ENCODE peak calls at places on chromosomes 5 and 9, in six cellular contexts. One of them, this sample, is unnamed.

GRCh38 chr9:71677209-71677608 is 91.1 kb downstream of the CEMIP2 start:
- DNase-seq in choroid plexus epithelial cell: no peak
- DNase-seq in fibroblast of pulmonary artery: no peak
- DNase-seq in tibial nerve: no peak
- DNase-seq in AG04449: no peak
- DNase-seq in retinal pigment epithelial cell: no peak
- DNase-seq in this sample: no peak

GRCh38 chr5:107937198-107937597 is 266.5 kb upstream of the EFNA5 start:
- DNase-seq in choroid plexus epithelial cell: no peak
- DNase-seq in fibroblast of pulmonary artery: no peak
- DNase-seq in tibial nerve: no peak
- DNase-seq in AG04449: no peak
- DNase-seq in retinal pigment epithelial cell: peak; percentile 44
- DNase-seq in this sample: no peak

GRCh38 chr5:179733764-179734126 is 1.1 kb downstream of the MAML1 start:
- DNase-seq in choroid plexus epithelial cell: no peak
- DNase-seq in fibroblast of pulmonary artery: no peak
- DNase-seq in tibial nerve: no peak
- DNase-seq in AG04449: no peak
- DNase-seq in retinal pigment epithelial cell: peak; percentile 12
- DNase-seq in this sample: no peak

GRCh38 chr5:130549884-130550552 is 615.0 kb downstream of the HINT1 start:
- DNase-seq in choroid plexus epithelial cell: peak; percentile 85
- DNase-seq in fibroblast of pulmonary artery: peak; percentile 86
- DNase-seq in tibial nerve: no peak
- DNase-seq in AG04449: no peak
- DNase-seq in retinal pigment epithelial cell: no peak
- DNase-seq in this sample: peak; percentile 73

GRCh38 chr9:37209431-37210386 is 89.3 kb downstream of the ZCCHC7 start:
- DNase-seq in choroid plexus epithelial cell: no peak
- DNase-seq in fibroblast of pulmonary artery: no peak
- DNase-seq in tibial nerve: no peak
- DNase-seq in AG04449: no peak
- DNase-seq in retinal pigment epithelial cell: no peak
- DNase-seq in this sample: no peak

GRCh38 chr5:124740055-124740454 is 6.4 kb downstream of the ZNF608 start:
- DNase-seq in choroid plexus epithelial cell: no peak
- DNase-seq in fibroblast of pulmonary artery: no peak
- DNase-seq in tibial nerve: no peak
- DNase-seq in AG04449: no peak
- DNase-seq in retinal pigment epithelial cell: no peak
- DNase-seq in this sample: no peak

GRCh38 chr9:124040186-124040920 is 28.8 kb downstream of the LHX2 start:
- DNase-seq in choroid plexus epithelial cell: peak; percentile 36
- DNase-seq in fibroblast of pulmonary artery: peak; percentile 26
- DNase-seq in tibial nerve: no peak
- DNase-seq in AG04449: peak; percentile 12
- DNase-seq in retinal pigment epithelial cell: no peak
- DNase-seq in this sample: peak; percentile 20

GRCh38 chr5:80116465-80116864 is 81.3 kb downstream of the THBS4 start:
- DNase-seq in choroid plexus epithelial cell: no peak
- DNase-seq in fibroblast of pulmonary artery: no peak
- DNase-seq in tibial nerve: no peak
- DNase-seq in AG04449: no peak
- DNase-seq in retinal pigment epithelial cell: no peak
- DNase-seq in this sample: no peak

GRCh38 chr5:172523146-172523745 is 68.9 kb upstream of the SH3PXD2B start:
- DNase-seq in choroid plexus epithelial cell: no peak
- DNase-seq in fibroblast of pulmonary artery: no peak
- DNase-seq in tibial nerve: no peak
- DNase-seq in AG04449: no peak
- DNase-seq in retinal pigment epithelial cell: no peak
- DNase-seq in this sample: no peak

GRCh38 chr5:53557386-53557785 is 3.1 kb upstream of the NDUFS4 start:
- DNase-seq in choroid plexus epithelial cell: peak; percentile 29
- DNase-seq in fibroblast of pulmonary artery: peak; percentile 45
- DNase-seq in tibial nerve: no peak
- DNase-seq in AG04449: no peak
- DNase-seq in retinal pigment epithelial cell: no peak
- DNase-seq in this sample: no peak

GRCh38 chr5:92916036-92916435 is 665.0 kb downstream of the NR2F1-AS1 start:
- DNase-seq in choroid plexus epithelial cell: peak; percentile 82
- DNase-seq in fibroblast of pulmonary artery: peak; percentile 85
- DNase-seq in tibial nerve: no peak
- DNase-seq in AG04449: no peak
- DNase-seq in retinal pigment epithelial cell: no peak
- DNase-seq in this sample: peak; percentile 72

GRCh38 chr5:105740242-105740641 is 1930.5 kb downstream of the EFNA5 start:
- DNase-seq in choroid plexus epithelial cell: no peak
- DNase-seq in fibroblast of pulmonary artery: no peak
- DNase-seq in tibial nerve: no peak
- DNase-seq in AG04449: no peak
- DNase-seq in retinal pigment epithelial cell: no peak
- DNase-seq in this sample: no peak

GRCh38 chr5:143569722-143570567 is 166.5 kb upstream of the NR3C1 start:
- DNase-seq in choroid plexus epithelial cell: no peak
- DNase-seq in fibroblast of pulmonary artery: no peak
- DNase-seq in tibial nerve: no peak
- DNase-seq in AG04449: no peak
- DNase-seq in retinal pigment epithelial cell: no peak
- DNase-seq in this sample: no peak

GRCh38 chr9:33817327-33818166 is 587 bp downstream of the UBE2R2 start:
- DNase-seq in choroid plexus epithelial cell: peak; percentile 78
- DNase-seq in fibroblast of pulmonary artery: peak; percentile 75
- DNase-seq in tibial nerve: peak; percentile 26
- DNase-seq in AG04449: no peak
- DNase-seq in retinal pigment epithelial cell: no peak
- DNase-seq in this sample: peak; percentile 76

GRCh38 chr9:34125681-34126206 is 754 bp downstream of the DCAF12 start:
- DNase-seq in choroid plexus epithelial cell: peak; percentile 16
- DNase-seq in fibroblast of pulmonary artery: peak; percentile 8
- DNase-seq in tibial nerve: no peak
- DNase-seq in AG04449: no peak
- DNase-seq in retinal pigment epithelial cell: no peak
- DNase-seq in this sample: peak; percentile 20

GRCh38 chr5:77015938-77016569 is 14.2 kb upstream of the AGGF1 start:
- DNase-seq in choroid plexus epithelial cell: peak; percentile 91
- DNase-seq in fibroblast of pulmonary artery: peak; percentile 86
- DNase-seq in tibial nerve: no peak
- DNase-seq in AG04449: peak; percentile 4
- DNase-seq in retinal pigment epithelial cell: peak; percentile 23
- DNase-seq in this sample: peak; percentile 68
- TF ChIP-seq CTCF in choroid plexus epithelial cell: peak; percentile 54
- TF ChIP-seq CTCF in fibroblast of pulmonary artery: peak; percentile 44
- TF ChIP-seq CTCF in tibial nerve: peak; percentile 40
- TF ChIP-seq CTCF in AG04449: no peak
- TF ChIP-seq CTCF in retinal pigment epithelial cell: peak; percentile 54
- TF ChIP-seq CTCF in this sample: peak; percentile 48

GRCh38 chr9:29212590-29213373 is 1639.5 kb upstream of the C9orf72 start:
- DNase-seq in choroid plexus epithelial cell: no peak
- DNase-seq in fibroblast of pulmonary artery: no peak
- DNase-seq in tibial nerve: no peak
- DNase-seq in AG04449: no peak
- DNase-seq in retinal pigment epithelial cell: no peak
- DNase-seq in this sample: peak; percentile 13

GRCh38 chr9:29213374-29214161 is 1640.3 kb upstream of the C9orf72 start:
- DNase-seq in choroid plexus epithelial cell: no peak
- DNase-seq in fibroblast of pulmonary artery: no peak
- DNase-seq in tibial nerve: no peak
- DNase-seq in AG04449: no peak
- DNase-seq in retinal pigment epithelial cell: no peak
- DNase-seq in this sample: no peak

GRCh38 chr9:29211681-29212589 is 1638.7 kb upstream of the C9orf72 start:
- DNase-seq in choroid plexus epithelial cell: peak; percentile 35
- DNase-seq in fibroblast of pulmonary artery: peak; percentile 39
- DNase-seq in tibial nerve: no peak
- DNase-seq in AG04449: no peak
- DNase-seq in retinal pigment epithelial cell: no peak
- DNase-seq in this sample: peak; percentile 51

GRCh38 chr9:29214162-29214520 is 1640.9 kb upstream of the C9orf72 start:
- DNase-seq in choroid plexus epithelial cell: peak; percentile 28
- DNase-seq in fibroblast of pulmonary artery: peak; percentile 25
- DNase-seq in tibial nerve: no peak
- DNase-seq in AG04449: no peak
- DNase-seq in retinal pigment epithelial cell: peak; percentile 46
- DNase-seq in this sample: peak; percentile 57

DNA sequence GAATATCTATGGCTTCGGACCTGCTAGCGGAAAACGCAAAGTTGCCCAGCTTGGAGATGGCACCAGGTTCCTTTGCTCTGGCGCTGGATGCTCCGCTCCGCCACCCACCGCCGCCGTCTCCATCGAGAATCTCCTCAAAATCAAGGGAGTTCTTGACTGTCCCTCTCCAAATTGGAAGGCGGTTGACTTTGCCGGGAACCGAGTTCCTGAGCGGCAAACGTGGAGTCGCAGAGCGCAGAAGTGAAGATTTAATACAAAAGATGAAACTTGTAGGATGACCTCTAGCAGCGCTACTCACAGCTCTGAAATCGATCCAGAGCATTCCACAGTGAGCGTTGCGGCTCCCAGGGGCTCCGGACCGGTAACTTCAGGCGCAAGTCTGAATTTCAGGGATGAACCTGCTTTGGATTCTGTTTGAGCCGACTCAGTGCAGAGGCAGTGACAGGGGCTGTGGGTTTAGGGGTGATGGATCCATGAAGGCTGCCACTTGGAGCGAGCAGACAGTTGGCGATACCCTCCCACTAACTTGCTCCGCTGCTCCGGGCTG is 1641.5 kb upstream of the C9orf72 start:
- DNase-seq in choroid plexus epithelial cell: no peak
- DNase-seq in fibroblast of pulmonary artery: no peak
- DNase-seq in tibial nerve: no peak
- DNase-seq in AG04449: no peak
- DNase-seq in retinal pigment epithelial cell: no peak
- DNase-seq in this sample: peak; percentile 27
- H3K4me3 ChIP-seq in choroid plexus epithelial cell: peak overlapping the region; percentile 49
- H3K4me3 ChIP-seq in fibroblast of pulmonary artery: peak overlapping the region; percentile 48
- H3K4me3 ChIP-seq in tibial nerve: no peak overlapping the region
- H3K4me3 ChIP-seq in AG04449: no peak overlapping the region
- H3K4me3 ChIP-seq in retinal pigment epithelial cell: peak overlapping the region; percentile 77
- H3K4me3 ChIP-seq in this sample: peak overlapping the region; percentile 69

GRCh38 chr9:69546265-69546664 is 125.9 kb downstream of the APBA1 start:
- DNase-seq in choroid plexus epithelial cell: no peak
- DNase-seq in fibroblast of pulmonary artery: peak; percentile 34
- DNase-seq in tibial nerve: no peak
- DNase-seq in AG04449: no peak
- DNase-seq in retinal pigment epithelial cell: no peak
- DNase-seq in this sample: peak; percentile 4
- TF ChIP-seq CTCF in choroid plexus epithelial cell: peak; percentile 35
- TF ChIP-seq CTCF in fibroblast of pulmonary artery: peak; percentile 37
- TF ChIP-seq CTCF in tibial nerve: peak; percentile 38
- TF ChIP-seq CTCF in AG04449: peak; percentile 41
- TF ChIP-seq CTCF in retinal pigment epithelial cell: peak; percentile 72
- TF ChIP-seq CTCF in this sample: peak; percentile 21

GRCh38 chr5:157511656-157512644 is 51.9 kb downstream of the NIPAL4 start:
- DNase-seq in choroid plexus epithelial cell: peak; percentile 99
- DNase-seq in fibroblast of pulmonary artery: peak; percentile 98
- DNase-seq in tibial nerve: peak; percentile 92
- DNase-seq in AG04449: peak; percentile 92
- DNase-seq in retinal pigment epithelial cell: peak; percentile 92
- DNase-seq in this sample: peak; percentile 96
- H3K4me3 ChIP-seq in choroid plexus epithelial cell: no peak overlapping the region
- H3K4me3 ChIP-seq in fibroblast of pulmonary artery: no peak overlapping the region
- H3K4me3 ChIP-seq in tibial nerve: no peak overlapping the region
- H3K4me3 ChIP-seq in AG04449: no peak overlapping the region
- H3K4me3 ChIP-seq in retinal pigment epithelial cell: no peak overlapping the region
- H3K4me3 ChIP-seq in this sample: no peak overlapping the region

DNA sequence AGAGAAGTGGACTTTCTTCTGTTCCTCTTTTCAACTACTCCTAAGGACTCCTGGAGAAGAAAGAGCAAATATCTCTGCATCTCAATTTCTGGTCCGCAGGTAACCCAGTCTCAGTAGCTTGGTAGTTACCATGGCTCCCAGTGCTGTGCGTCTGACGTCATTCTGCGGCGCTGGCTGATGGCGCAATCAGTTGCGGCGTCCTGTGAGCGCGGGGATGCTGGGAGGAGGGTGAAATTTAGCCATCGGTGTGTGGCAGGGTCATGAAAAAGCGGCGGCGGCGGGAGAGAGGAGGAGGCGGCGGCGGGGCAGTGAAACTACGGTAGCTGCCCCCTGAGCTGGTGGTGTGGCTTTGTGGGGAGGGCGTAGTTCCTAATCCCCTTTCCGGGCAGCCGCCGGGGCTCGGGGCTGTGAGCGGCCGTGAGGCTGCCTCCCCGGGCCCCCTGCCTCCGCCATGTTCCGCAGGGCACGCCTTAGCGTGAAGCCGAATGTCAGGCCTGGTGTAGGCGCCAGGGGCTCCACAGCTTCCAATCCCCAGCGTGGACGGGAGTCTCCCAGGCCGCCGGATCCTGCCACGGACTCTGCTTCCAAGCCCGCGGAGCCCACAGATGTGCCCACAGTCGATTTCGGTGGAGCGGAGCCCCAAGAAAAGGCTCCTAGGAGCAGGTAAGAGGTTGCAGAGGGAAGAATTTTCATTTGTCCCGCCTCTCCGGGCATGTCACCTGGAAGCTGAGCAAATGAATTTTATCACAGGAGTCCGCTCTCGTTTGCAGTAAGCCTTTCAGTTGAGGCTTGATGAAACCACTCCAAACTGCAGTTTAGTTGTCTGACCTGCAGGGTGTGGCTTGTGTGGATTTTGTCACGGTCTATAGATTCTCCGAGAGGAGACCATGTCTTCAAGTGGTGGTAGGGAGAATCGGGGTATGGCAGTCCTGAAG is at the start of gene BDP1:
- DNase-seq in choroid plexus epithelial cell: peak; percentile 95
- DNase-seq in fibroblast of pulmonary artery: peak; percentile 96
- DNase-seq in tibial nerve: peak; percentile 94
- DNase-seq in AG04449: peak; percentile 42
- DNase-seq in retinal pigment epithelial cell: peak; percentile 84
- DNase-seq in this sample: peak; percentile 95
- TF ChIP-seq CTCF in choroid plexus epithelial cell: peak; percentile 53
- TF ChIP-seq CTCF in fibroblast of pulmonary artery: peak; percentile 31
- TF ChIP-seq CTCF in tibial nerve: peak; percentile 19
- TF ChIP-seq CTCF in AG04449: peak; percentile 24
- TF ChIP-seq CTCF in retinal pigment epithelial cell: no peak
- TF ChIP-seq CTCF in this sample: peak; percentile 41

GRCh38 chr9:127850286-127850830 is 4.1 kb downstream of the ENG start:
- DNase-seq in choroid plexus epithelial cell: no peak
- DNase-seq in fibroblast of pulmonary artery: no peak
- DNase-seq in tibial nerve: no peak
- DNase-seq in AG04449: no peak
- DNase-seq in retinal pigment epithelial cell: no peak
- DNase-seq in this sample: no peak
- H3K4me3 ChIP-seq in choroid plexus epithelial cell: no peak overlapping the region
- H3K4me3 ChIP-seq in fibroblast of pulmonary artery: no peak overlapping the region
- H3K4me3 ChIP-seq in tibial nerve: no peak overlapping the region
- H3K4me3 ChIP-seq in AG04449: no peak overlapping the region
- H3K4me3 ChIP-seq in retinal pigment epithelial cell: no peak overlapping the region
- H3K4me3 ChIP-seq in this sample: no peak overlapping the region

This sample was measured in fibroblast of villous mesenchyme.